ENCODE peak calls at places on chromosomes 12 and 14, in nine cellular contexts. Y is left ventricle myocardium inferior; N is colonic mucosa; I is GM12878; E is right cardiac atrium; H is dorsolateral prefrontal cortex; J is CD8-positive, alpha-beta T cell; U is brain microvascular endothelial cell; M is CD4-positive, CD25-positive, alpha-beta regulatory T cell. R is an unnamed sample.

GRCh38 chr12:119082496-119082895 is 96.2 kb upstream of the HSPB8 start:
- DNase-seq in Y (peak; percentile 79), N (no peak), I (no peak), E (peak; percentile 86), H (peak; percentile 45), J (no peak), U (no peak), M (no peak), R (peak; percentile 23)

GRCh38 chr12:91094036-91094660 is 17.1 kb downstream of the LUM start:
- DNase-seq in Y (no peak), N (no peak), I (no peak), E (no peak), H (no peak), J (no peak), U (no peak), M (no peak), R (no peak)

GRCh38 chr14:101440511-101440910 is 120.8 kb upstream of the DIO3 start:
- DNase-seq in Y (no peak), N (no peak), I (no peak), E (no peak), H (no peak), J (no peak), U (no peak), M (no peak), R (no peak)

GRCh38 chr12:88299567-88300101 is 157.5 kb downstream of the TMTC3 start:
- DNase-seq in Y (no peak), N (no peak), I (peak; percentile 91), E (no peak), H (no peak), J (no peak), U (peak; percentile 99), M (no peak), R (no peak)

GRCh38 chr14:56294125-56294524 is 175.9 kb downstream of the PELI2 start:
- DNase-seq in Y (no peak), N (no peak), I (no peak), E (no peak), H (no peak), J (no peak), U (no peak), M (no peak), R (no peak)

GRCh38 chr12:89707623-89707991 is 1.0 kb downstream of the ATP2B1 start:
- DNase-seq in Y (peak; percentile 16), N (peak; percentile 35), I (no peak), E (no peak), H (no peak), J (peak; percentile 20), U (no peak), M (peak; percentile 17), R (peak; percentile 25)

GRCh38 chr14:95346266-95346665 is 26.6 kb upstream of the CLMN start:
- DNase-seq in Y (no peak), N (no peak), I (no peak), E (no peak), H (no peak), J (no peak), U (no peak), M (no peak), R (no peak)

GRCh38 chr12:3317481-3317815 is 173.6 kb upstream of the PRMT8 start:
- DNase-seq in Y (no peak), N (no peak), I (no peak), E (no peak), H (no peak), J (no peak), U (no peak), M (no peak), R (no peak)

GRCh38 chr12:104258476-104259067 is 43.0 kb downstream of the TXNRD1 start:
- DNase-seq in Y (no peak), N (no peak), I (no peak), E (no peak), H (no peak), J (no peak), U (no peak), M (no peak), R (no peak)

GRCh38 chr14:21068521-21069387 is 1.4 kb upstream of the ARHGEF40 start:
- DNase-seq in Y (peak; percentile 47), N (peak; percentile 73), I (no peak), E (peak; percentile 79), H (peak; percentile 51), J (peak; percentile 50), U (peak; percentile 39), M (peak; percentile 62), R (peak; percentile 67)

GRCh38 chr14:50768220-50768619 is 62.7 kb downstream of the NIN start:
- DNase-seq in Y (no peak), N (no peak), I (no peak), E (no peak), H (no peak), J (no peak), U (no peak), M (no peak), R (no peak)
- H3K27ac ChIP-seq in Y (no peak overlapping the region), N (no peak overlapping the region), I (no peak overlapping the region), E (no peak overlapping the region), H (no peak overlapping the region), J (no peak overlapping the region), U (peak overlapping the region; percentile 64), M (no peak overlapping the region), R (no peak overlapping the region)

GRCh38 chr12:34598352-34598827 is 576.1 kb downstream of the ALG10 start:
- DNase-seq in Y (no peak), N (no peak), I (no peak), E (no peak), H (no peak), J (no peak), U (no peak), M (no peak), R (no peak)

GRCh38 chr12:34598851-34599529 is 576.7 kb downstream of the ALG10 start:
- DNase-seq in Y (no peak), N (no peak), I (no peak), E (no peak), H (no peak), J (no peak), U (no peak), M (no peak), R (peak; percentile 15)

GRCh38 chr12:34595749-34596733 is 573.7 kb downstream of the ALG10 start:
- DNase-seq in Y (no peak), N (no peak), I (no peak), E (no peak), H (no peak), J (no peak), U (no peak), M (no peak), R (peak; percentile 14)

GRCh38 chr12:34599530-34600513 is 577.5 kb downstream of the ALG10 start:
- DNase-seq in Y (no peak), N (no peak), I (no peak), E (no peak), H (no peak), J (no peak), U (no peak), M (no peak), R (no peak)

DNA sequence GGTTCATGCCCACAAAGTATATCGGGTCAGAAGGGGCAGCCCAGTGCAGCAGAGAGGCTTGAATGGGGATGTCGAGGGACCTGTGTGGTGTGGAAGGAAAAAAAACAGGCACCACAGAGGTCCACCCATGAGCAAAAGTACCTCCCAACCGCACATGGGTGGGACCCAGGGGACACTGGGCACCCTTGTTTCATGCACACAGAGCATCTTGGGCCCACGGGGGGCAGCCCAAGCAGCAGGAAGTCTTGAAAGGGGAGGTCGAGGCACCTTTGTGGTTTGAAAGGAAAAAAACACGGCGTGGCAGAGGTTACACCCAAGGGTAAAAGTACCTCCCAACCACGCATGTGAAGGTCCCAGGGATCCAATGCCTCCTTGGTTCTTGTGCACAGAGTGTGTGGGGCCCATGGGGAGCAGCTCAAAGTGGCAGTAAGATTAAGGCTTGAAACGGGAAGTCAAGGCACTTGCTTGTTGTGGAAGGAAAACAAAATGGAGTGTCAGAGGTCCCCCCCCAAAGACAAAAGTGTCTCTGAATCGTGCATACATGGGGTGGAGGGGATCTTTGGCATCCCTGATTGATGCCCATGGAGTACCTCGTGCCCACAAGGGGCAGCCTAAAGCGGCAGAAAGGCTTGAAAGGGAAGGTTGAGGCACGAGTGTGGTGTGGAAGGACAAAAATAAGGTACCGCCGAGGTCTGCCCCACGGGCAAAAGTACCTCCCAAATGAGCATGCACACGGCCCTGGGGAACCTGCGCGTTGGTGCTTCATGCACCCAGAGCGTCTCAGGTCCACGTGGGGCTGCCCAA is 575.5 kb downstream of the ALG10 start:
- DNase-seq in Y (no peak), N (no peak), I (no peak), E (no peak), H (no peak), J (no peak), U (no peak), M (no peak), R (peak; percentile 1)
- H3K27ac ChIP-seq in Y (no peak overlapping the region), N (no peak overlapping the region), I (no peak overlapping the region), E (no peak overlapping the region), H (no peak overlapping the region), J (no peak overlapping the region), U (no peak overlapping the region), M (no peak overlapping the region), R (no peak overlapping the region)

GRCh38 chr14:90336985-90337384 is 5.2 kb upstream of the NRDE2 start:
- DNase-seq in Y (no peak), N (no peak), I (no peak), E (no peak), H (no peak), J (no peak), U (no peak), M (no peak), R (no peak)

GRCh38 chr14:90336401-90336800 is 4.7 kb upstream of the NRDE2 start:
- DNase-seq in Y (no peak), N (no peak), I (no peak), E (no peak), H (no peak), J (no peak), U (no peak), M (no peak), R (no peak)

GRCh38 chr14:90331497-90332270 is at the start of gene NRDE2:
- DNase-seq in Y (peak; percentile 100), N (peak; percentile 100), I (peak; percentile 78), E (peak; percentile 100), H (peak; percentile 97), J (peak; percentile 89), U (peak; percentile 97), M (peak; percentile 84), R (peak; percentile 100)

GRCh38 chr14:90330203-90331196 is 1.2 kb downstream of the NRDE2 start:
- DNase-seq in Y (no peak), N (no peak), I (no peak), E (no peak), H (no peak), J (no peak), U (no peak), M (no peak), R (no peak)

GRCh38 chr14:90332271-90332584 is 487 bp upstream of the NRDE2 start:
- DNase-seq in Y (no peak), N (no peak), I (no peak), E (no peak), H (no peak), J (no peak), U (no peak), M (no peak), R (no peak)
- H3K27ac ChIP-seq in Y (peak overlapping the region; percentile 91), N (peak overlapping the region; percentile 80), I (peak overlapping the region; percentile 20), E (no peak overlapping the region), H (peak overlapping the region; percentile 90), J (peak overlapping the region; percentile 63), U (peak overlapping the region; percentile 80), M (peak overlapping the region; percentile 66), R (peak overlapping the region; percentile 90)

GRCh38 chr12:58907326-58907855 is 12.9 kb downstream of the LRIG3 start:
- DNase-seq in Y (no peak), N (no peak), I (no peak), E (no peak), H (no peak), J (no peak), U (no peak), M (no peak), R (no peak)
- H3K27ac ChIP-seq in Y (no peak overlapping the region), N (no peak overlapping the region), I (no peak overlapping the region), E (no peak overlapping the region), H (no peak overlapping the region), J (no peak overlapping the region), U (no peak overlapping the region), M (no peak overlapping the region), R (no peak overlapping the region)

GRCh38 chr12:10716277-10716676 is 6.8 kb downstream of the YBX3 start:
- DNase-seq in Y (no peak), N (no peak), I (no peak), E (no peak), H (no peak), J (no peak), U (no peak), M (no peak), R (no peak)
- H3K27ac ChIP-seq in Y (peak overlapping the region; percentile 98), N (peak overlapping the region; percentile 60), I (no peak overlapping the region), E (peak overlapping the region; percentile 43), H (no peak overlapping the region), J (no peak overlapping the region), U (peak overlapping the region; percentile 70), M (no peak overlapping the region), R (peak overlapping the region; percentile 46)

R was measured in upper lobe of left lung.